ENCODE peak calls at places on chromosomes 11 and 22, in six cellular contexts. One of them, this sample, is unnamed.

GRCh38 chr11:16897460-16898061 is 116.7 kb downstream of the PLEKHA7 start:
- DNase-seq in IMR-90: no peak
- DNase-seq in T-helper 1 cell: no peak
- DNase-seq in ACHN: no peak
- DNase-seq in fibroblast of gingiva: no peak
- DNase-seq in ovary: no peak
- DNase-seq in this sample: no peak

GRCh38 chr11:114131366-114131963 is 72.0 kb downstream of the ZBTB16 start:
- DNase-seq in T-helper 1 cell: no peak
- DNase-seq in ACHN: no peak
- DNase-seq in IMR-90: no peak
- DNase-seq in ovary: no peak
- DNase-seq in fibroblast of gingiva: no peak
- DNase-seq in this sample: peak; percentile 21

GRCh38 chr22:35555351-35555915 is 14.8 kb downstream of the RASD2 start:
- DNase-seq in ACHN: no peak
- DNase-seq in fibroblast of gingiva: no peak
- DNase-seq in ovary: no peak
- DNase-seq in IMR-90: peak; percentile 33
- DNase-seq in T-helper 1 cell: no peak
- DNase-seq in this sample: no peak

GRCh38 chr22:29907753-29908515 is 25.0 kb downstream of the MTMR3 start:
- DNase-seq in ACHN: peak; percentile 94
- DNase-seq in T-helper 1 cell: no peak
- DNase-seq in fibroblast of gingiva: peak; percentile 74
- DNase-seq in IMR-90: peak; percentile 99
- DNase-seq in ovary: peak; percentile 77
- DNase-seq in this sample: no peak

GRCh38 chr11:125481531-125481930 is 14.5 kb downstream of the FEZ1 start:
- DNase-seq in IMR-90: no peak
- DNase-seq in fibroblast of gingiva: no peak
- DNase-seq in ACHN: no peak
- DNase-seq in T-helper 1 cell: no peak
- DNase-seq in ovary: no peak
- DNase-seq in this sample: no peak

GRCh38 chr11:106998644-106999043 is 19.6 kb downstream of the GUCY1A2 start:
- DNase-seq in ACHN: no peak
- DNase-seq in T-helper 1 cell: no peak
- DNase-seq in ovary: no peak
- DNase-seq in fibroblast of gingiva: no peak
- DNase-seq in IMR-90: no peak
- DNase-seq in this sample: no peak

GRCh38 chr22:24977370-24978230 is 25.1 kb downstream of the KIAA1671 start:
- DNase-seq in IMR-90: no peak
- DNase-seq in ACHN: no peak
- DNase-seq in fibroblast of gingiva: peak; percentile 29
- DNase-seq in T-helper 1 cell: no peak
- DNase-seq in ovary: peak; percentile 68
- DNase-seq in this sample: no peak

GRCh38 chr22:20951932-20952380 is 15.1 kb upstream of the AIFM3 start:
- DNase-seq in IMR-90: no peak
- DNase-seq in ACHN: no peak
- DNase-seq in fibroblast of gingiva: no peak
- DNase-seq in T-helper 1 cell: no peak
- DNase-seq in ovary: no peak
- DNase-seq in this sample: no peak

GRCh38 chr11:100434821-100435641 is 252.1 kb upstream of the ARHGAP42 start:
- DNase-seq in ovary: no peak
- DNase-seq in ACHN: no peak
- DNase-seq in T-helper 1 cell: no peak
- DNase-seq in fibroblast of gingiva: no peak
- DNase-seq in IMR-90: no peak
- DNase-seq in this sample: no peak

GRCh38 chr11:63837027-63837688 is 1.8 kb upstream of the MARK2 start:
- DNase-seq in ovary: peak; percentile 81
- DNase-seq in IMR-90: peak; percentile 69
- DNase-seq in fibroblast of gingiva: peak; percentile 56
- DNase-seq in ACHN: peak; percentile 73
- DNase-seq in T-helper 1 cell: peak; percentile 65
- DNase-seq in this sample: peak; percentile 71

GRCh38 chr11:78649361-78650215 is 74.9 kb upstream of the NARS2 start:
- DNase-seq in T-helper 1 cell: no peak
- DNase-seq in IMR-90: no peak
- DNase-seq in fibroblast of gingiva: no peak
- DNase-seq in ovary: no peak
- DNase-seq in ACHN: no peak
- DNase-seq in this sample: no peak

GRCh38 chr11:128956401-128957203 is 13.9 kb upstream of the TP53AIP1 start:
- DNase-seq in fibroblast of gingiva: peak; percentile 59
- DNase-seq in T-helper 1 cell: no peak
- DNase-seq in ACHN: peak; percentile 78
- DNase-seq in ovary: no peak
- DNase-seq in IMR-90: peak; percentile 78
- DNase-seq in this sample: peak; percentile 12

GRCh38 chr22:48782326-48782725 is 1045.3 kb downstream of the BRD1 start:
- DNase-seq in T-helper 1 cell: no peak
- DNase-seq in ovary: no peak
- DNase-seq in fibroblast of gingiva: no peak
- DNase-seq in ACHN: no peak
- DNase-seq in IMR-90: no peak
- DNase-seq in this sample: no peak

GRCh38 chr11:64078905-64079304 is 43.2 kb downstream of the FLRT1 start:
- DNase-seq in fibroblast of gingiva: no peak
- DNase-seq in ovary: no peak
- DNase-seq in IMR-90: no peak
- DNase-seq in ACHN: no peak
- DNase-seq in T-helper 1 cell: no peak
- DNase-seq in this sample: no peak

GRCh38 chr11:69499946-69500284 is 18.5 kb downstream of the LINC01488 start:
- DNase-seq in ovary: no peak
- DNase-seq in fibroblast of gingiva: no peak
- DNase-seq in IMR-90: no peak
- DNase-seq in ACHN: no peak
- DNase-seq in T-helper 1 cell: no peak
- DNase-seq in this sample: no peak

GRCh38 chr11:116579857-116580727 is 192.7 kb downstream of the BUD13 start:
- DNase-seq in IMR-90: no peak
- DNase-seq in ovary: no peak
- DNase-seq in fibroblast of gingiva: no peak
- DNase-seq in ACHN: no peak
- DNase-seq in T-helper 1 cell: no peak
- DNase-seq in this sample: no peak

GRCh38 chr11:122486793-122487495 is 168.6 kb upstream of the UBASH3B start:
- DNase-seq in ovary: no peak
- DNase-seq in T-helper 1 cell: no peak
- DNase-seq in IMR-90: peak; percentile 5
- DNase-seq in fibroblast of gingiva: no peak
- DNase-seq in ACHN: no peak
- DNase-seq in this sample: no peak

GRCh38 chr11:64526795-64527194 is 64.2 kb upstream of the SLC22A12 start:
- DNase-seq in IMR-90: no peak
- DNase-seq in ACHN: no peak
- DNase-seq in T-helper 1 cell: no peak
- DNase-seq in ovary: no peak
- DNase-seq in fibroblast of gingiva: no peak
- DNase-seq in this sample: no peak

GRCh38 chr22:49497266-49497665 is 330.4 kb downstream of the BRD1 start:
- DNase-seq in ACHN: no peak
- DNase-seq in fibroblast of gingiva: no peak
- DNase-seq in T-helper 1 cell: no peak
- DNase-seq in ovary: no peak
- DNase-seq in IMR-90: no peak
- DNase-seq in this sample: no peak

GRCh38 chr11:108751444-108751843 is 86.6 kb downstream of the DDX10 start:
- DNase-seq in ovary: no peak
- DNase-seq in IMR-90: no peak
- DNase-seq in T-helper 1 cell: no peak
- DNase-seq in ACHN: no peak
- DNase-seq in fibroblast of gingiva: no peak
- DNase-seq in this sample: no peak

GRCh38 chr11:35144811-35145210 is 5.8 kb downstream of the CD44 start:
- DNase-seq in T-helper 1 cell: no peak
- DNase-seq in ACHN: no peak
- DNase-seq in fibroblast of gingiva: peak; percentile 63
- DNase-seq in IMR-90: peak; percentile 72
- DNase-seq in ovary: no peak
- DNase-seq in this sample: no peak

GRCh38 chr11:80899381-80899780 is 1458.6 kb upstream of the TENM4 start:
- DNase-seq in ACHN: no peak
- DNase-seq in fibroblast of gingiva: peak; percentile 85
- DNase-seq in ovary: no peak
- DNase-seq in IMR-90: no peak
- DNase-seq in T-helper 1 cell: no peak
- DNase-seq in this sample: no peak

GRCh38 chr11:32615422-32615821 is 31.8 kb downstream of the EIF3M start:
- DNase-seq in IMR-90: no peak
- DNase-seq in fibroblast of gingiva: no peak
- DNase-seq in ovary: no peak
- DNase-seq in T-helper 1 cell: no peak
- DNase-seq in ACHN: peak; percentile 8
- DNase-seq in this sample: no peak

GRCh38 chr11:62456630-62457029 is 37.8 kb downstream of the SCGB1A1 start:
- DNase-seq in ACHN: no peak
- DNase-seq in ovary: no peak
- DNase-seq in IMR-90: no peak
- DNase-seq in T-helper 1 cell: no peak
- DNase-seq in fibroblast of gingiva: no peak
- DNase-seq in this sample: no peak

GRCh38 chr11:121578216-121579063 is 125.7 kb upstream of the SORL1-AS1 start:
- DNase-seq in T-helper 1 cell: no peak
- DNase-seq in IMR-90: peak; percentile 4
- DNase-seq in fibroblast of gingiva: no peak
- DNase-seq in ACHN: no peak
- DNase-seq in ovary: no peak
- DNase-seq in this sample: no peak

GRCh38 chr22:46598737-46599424 is 21.3 kb upstream of the GRAMD4 start:
- DNase-seq in fibroblast of gingiva: peak; percentile 45
- DNase-seq in T-helper 1 cell: no peak
- DNase-seq in IMR-90: peak; percentile 33
- DNase-seq in ovary: no peak
- DNase-seq in ACHN: no peak
- DNase-seq in this sample: no peak